ENCODE peak calls at places on chromosomes 7 and 10, in six cellular contexts. G is adrenal gland, W is A549, U is uterus, K is ovary, J is gastrocnemius medialis. A is an unnamed sample.
A peak's percentile ranks its signal among the peaks of the same experiment; 100 is the strongest.

GRCh38 chr10:35300063-35300699 is 36.1 kb upstream of the CCNY start:
- DNase-seq in G (no peak), W (peak; percentile 83), U (no peak), K (no peak), J (peak; percentile 38), A (no peak)

GRCh38 chr10:14602807-14603538 is 171.7 kb downstream of the FAM107B start:
- DNase-seq in G (no peak), W (no peak), U (no peak), K (no peak), J (no peak), A (no peak)

GRCh38 chr10:49385939-49386922 is 9.7 kb downstream of the DRGX start:
- DNase-seq in G (peak; percentile 3), W (no peak), U (no peak), K (no peak), J (no peak), A (no peak)

GRCh38 chr7:150842716-150843115 is 9.6 kb upstream of the AOC1 start:
- DNase-seq in G (no peak), W (no peak), U (no peak), K (peak; percentile 17), J (no peak), A (no peak)

GRCh38 chr10:31242902-31243301 is 76.1 kb upstream of the ZEB1 start:
- DNase-seq in G (peak; percentile 24), W (peak; percentile 84), U (no peak), K (no peak), J (no peak), A (no peak)

GRCh38 chr10:128630787-128631252 is 504.6 kb upstream of the MKI67 start:
- DNase-seq in G (no peak), W (no peak), U (no peak), K (no peak), J (no peak), A (no peak)

GRCh38 chr7:12685550-12685949 is 1.9 kb upstream of the ARL4A start:
- DNase-seq in G (peak; percentile 33), W (peak; percentile 89), U (peak; percentile 25), K (no peak), J (peak; percentile 17), A (no peak)

GRCh38 chr7:69295971-69296370 is 302.3 kb upstream of the AUTS2 start:
- DNase-seq in G (no peak), W (no peak), U (no peak), K (no peak), J (no peak), A (no peak)

GRCh38 chr10:111017093-111017492 is 59.7 kb upstream of the ADRA2A start:
- DNase-seq in G (no peak), W (no peak), U (no peak), K (no peak), J (no peak), A (no peak)

GRCh38 chr7:43758029-43758860 is at the start of gene BLVRA:
- DNase-seq in G (peak; percentile 53), W (peak; percentile 38), U (peak; percentile 73), K (peak; percentile 82), J (peak; percentile 54), A (peak; percentile 45)

GRCh38 chr10:96390460-96390864 is 31.7 kb upstream of the OPALIN start:
- DNase-seq in G (peak; percentile 70), W (no peak), U (peak; percentile 47), K (no peak), J (peak; percentile 92), A (peak; percentile 81)

GRCh38 chr7:12422449-12423320 is 19.0 kb upstream of the VWDE start:
- DNase-seq in G (no peak), W (peak; percentile 6), U (no peak), K (no peak), J (no peak), A (no peak)

GRCh38 chr7:154868901-154869300 is 134.0 kb downstream of the PAXIP1 start:
- DNase-seq in G (no peak), W (no peak), U (no peak), K (no peak), J (no peak), A (no peak)

GRCh38 chr7:20407585-20408466 is 77.1 kb downstream of the ITGB8 start:
- DNase-seq in G (peak; percentile 43), W (peak; percentile 9), U (no peak), K (peak; percentile 76), J (no peak), A (no peak)

GRCh38 chr10:57249615-57250281 is 888.7 kb upstream of the ZWINT start:
- DNase-seq in G (no peak), W (no peak), U (no peak), K (no peak), J (no peak), A (no peak)

GRCh38 chr10:110868981-110869380 is 2.7 kb upstream of the PDCD4 start:
- DNase-seq in G (no peak), W (no peak), U (no peak), K (no peak), J (no peak), A (no peak)

GRCh38 chr7:133650487-133651292 is 397.8 kb downstream of the EXOC4 start:
- DNase-seq in G (no peak), W (no peak), U (no peak), K (no peak), J (no peak), A (no peak)

GRCh38 chr7:64614812-64615211 is 51.1 kb upstream of the ZNF107 start:
- DNase-seq in G (no peak), W (no peak), U (no peak), K (no peak), J (no peak), A (no peak)

GRCh38 chr10:119441921-119442757 is 100.4 kb downstream of the RGS10 start:
- DNase-seq in G (no peak), W (no peak), U (no peak), K (peak; percentile 57), J (no peak), A (no peak)

GRCh38 chr10:688621-689426 is 644 bp downstream of the DIP2C start:
- DNase-seq in G (peak; percentile 53), W (peak; percentile 45), U (no peak), K (peak; percentile 65), J (no peak), A (no peak)

GRCh38 chr10:36489928-36490279 is 635.5 kb upstream of the ANKRD30A start:
- DNase-seq in G (no peak), W (no peak), U (no peak), K (no peak), J (no peak), A (no peak)

GRCh38 chr10:70052462-70053211 is at the start of gene MACROH2A2:
- DNase-seq in G (peak; percentile 29), W (peak; percentile 82), U (peak; percentile 52), K (peak; percentile 73), J (peak; percentile 22), A (peak; percentile 58)

GRCh38 chr10:84185526-84186175 is 8.7 kb upstream of the CDHR1 start:
- DNase-seq in G (no peak), W (no peak), U (no peak), K (no peak), J (no peak), A (no peak)

GRCh38 chr7:6436385-6436685 is 11.4 kb downstream of the DAGLB start:
- DNase-seq in G (no peak), W (no peak), U (no peak), K (no peak), J (no peak), A (no peak)

GRCh38 chr7:158125721-158126120 is 461.9 kb downstream of the PTPRN2 start:
- DNase-seq in G (no peak), W (no peak), U (no peak), K (no peak), J (no peak), A (no peak)

GRCh38 chr10:69382382-69383117 is 34.2 kb downstream of the TACR2 start:
- DNase-seq in G (no peak), W (peak; percentile 27), U (peak; percentile 73), K (no peak), J (no peak), A (no peak)

GRCh38 chr10:116669080-116669479 is 48.3 kb downstream of the PNLIPRP2 start:
- DNase-seq in G (no peak), W (no peak), U (no peak), K (no peak), J (no peak), A (no peak)

DNA sequence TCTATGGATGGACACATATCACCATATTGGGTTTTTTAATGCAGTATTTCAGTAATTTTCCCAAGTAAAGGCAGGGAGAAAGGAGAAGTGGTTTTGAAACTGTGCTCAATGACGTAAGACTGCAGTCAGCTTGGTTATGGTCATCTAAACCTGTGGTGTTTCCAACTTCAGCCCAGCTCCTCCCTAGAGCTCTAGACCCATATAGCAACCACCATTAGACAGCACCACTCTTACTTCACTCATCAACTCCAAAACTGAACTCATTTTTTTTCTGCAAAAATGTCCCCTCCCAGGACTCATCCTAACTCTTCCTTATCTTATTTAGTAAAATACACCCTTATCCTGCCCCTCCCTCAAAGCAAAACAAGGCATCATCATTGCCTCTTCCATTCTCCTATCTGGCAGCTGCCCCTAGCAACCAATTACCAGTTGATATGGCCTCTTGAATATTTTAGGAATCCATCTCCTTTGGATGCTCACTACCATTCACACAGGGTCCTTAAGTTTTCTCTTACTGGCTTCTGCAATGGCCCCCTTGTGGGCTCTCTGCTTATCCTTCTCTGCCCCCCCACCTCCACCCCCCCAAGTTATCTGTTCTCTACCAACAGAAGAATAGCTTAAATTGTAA is 1.5 kb upstream of the RALA start:
- DNase-seq in G (no peak), W (no peak), U (no peak), K (no peak), J (no peak), A (no peak)
- H3K4me3 ChIP-seq in G (no peak overlapping the region), W (peak overlapping the region; percentile 77), U (no peak overlapping the region), K (no peak overlapping the region), J (no peak overlapping the region), A (no peak overlapping the region)

GRCh38 chr10:132397036-132397541 is at the start of gene PWWP2B:
- DNase-seq in G (peak; percentile 55), W (no peak), U (peak; percentile 64), K (peak; percentile 78), J (no peak), A (no peak)
- TF ChIP-seq POLR2A in G (peak; percentile 3), W (peak; percentile 45), U (peak; percentile 48), K (no peak), J (peak; percentile 75), A (no peak)

DNA sequence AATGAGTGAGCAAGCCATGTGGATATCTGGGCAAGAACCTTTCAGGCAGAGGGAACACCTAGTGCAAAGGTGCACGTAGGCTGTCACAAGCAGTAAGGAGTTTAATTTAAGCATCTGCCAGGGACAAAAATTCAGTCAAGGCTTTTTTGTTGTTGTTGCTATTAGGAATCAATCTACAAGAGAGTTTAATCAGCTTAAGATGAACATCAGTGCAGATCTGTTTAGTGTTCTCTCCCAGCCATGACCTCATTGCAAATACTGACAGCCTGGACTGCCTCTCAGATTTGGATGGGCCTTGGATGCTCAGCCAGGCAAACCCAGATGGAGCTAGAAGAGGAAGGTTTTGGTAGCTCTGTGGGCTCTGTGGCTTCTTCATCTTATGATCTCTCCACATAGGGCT is 3.3 kb upstream of the GLCCI1 start:
- DNase-seq in G (no peak), W (no peak), U (no peak), K (no peak), J (no peak), A (no peak)
- H3K4me3 ChIP-seq in G (no peak overlapping the region), W (no peak overlapping the region), U (no peak overlapping the region), K (no peak overlapping the region), J (no peak overlapping the region), A (no peak overlapping the region)

GRCh38 chr10:112562803-112563663 is 116.0 kb downstream of the VTI1A start:
- DNase-seq in G (no peak), W (peak; percentile 53), U (no peak), K (no peak), J (no peak), A (no peak)
- TF ChIP-seq POLR2A in G (no peak), W (no peak), U (no peak), K (no peak), J (no peak), A (no peak)

GRCh38 chr7:1538544-1539345 is 8.2 kb downstream of the MAFK start:
- DNase-seq in G (no peak), W (peak; percentile 47), U (no peak), K (no peak), J (no peak), A (no peak)
- H3K4me3 ChIP-seq in G (peak overlapping the region; percentile 11), W (peak overlapping the region; percentile 98), U (peak overlapping the region; percentile 58), K (peak overlapping the region; percentile 45), J (peak overlapping the region; percentile 58), A (peak overlapping the region; percentile 43)